ENCODE peak calls at places on chromosomes 6 and 20, in ten cellular contexts. O is hypothalamus, M is fibroblast of pulmonary artery, V is cardiac fibroblast, E is memory B cell, U is AG09309, W is HL-60, X is astrocyte of the spinal cord, N is GM23338, D is retinal pigment epithelial cell. G is an unnamed sample.

GRCh38 chr6:14655201-14655988 is 537.8 kb downstream of the CD83 start:
- DNase-seq in O (no peak), M (peak), V (no peak), E (no peak), U (no peak), W (no peak), X (no peak), N (no peak), D (no peak), G (no peak)

GRCh38 chr6:63527658-63528514 is 44.4 kb upstream of the LOC128125822 start:
- DNase-seq in O (no peak), M (peak), V (peak), E (no peak), U (peak), W (no peak), X (peak), N (no peak), D (peak), G (no peak)

GRCh38 chr6:133916650-133917151 is 27.8 kb downstream of the TCF21 start:
- DNase-seq in O (peak), M (peak), V (peak), E (peak), U (peak), W (peak), X (peak), N (peak), D (peak), G (peak)

GRCh38 chr6:43091020-43091419 is 14.9 kb downstream of the PTK7 start:
- DNase-seq in O (no peak), M (no peak), V (no peak), E (no peak), U (no peak), W (no peak), X (no peak), N (no peak), D (no peak), G (no peak)

GRCh38 chr6:15329154-15329781 is 83.4 kb downstream of the JARID2 start:
- DNase-seq in O (no peak), M (peak), V (peak), E (no peak), U (peak), W (no peak), X (peak), N (no peak), D (peak), G (no peak)

GRCh38 chr6:92380803-92381601 is 1038.4 kb downstream of the EPHA7 start:
- DNase-seq in O (no peak), M (no peak), V (no peak), E (no peak), U (no peak), W (no peak), X (no peak), N (no peak), D (no peak), G (no peak)

GRCh38 chr6:154878866-154879491 is 116.1 kb upstream of the TIAM2 start:
- DNase-seq in O (no peak), M (peak), V (peak), E (no peak), U (no peak), W (no peak), X (peak), N (no peak), D (no peak), G (no peak)

GRCh38 chr20:17935186-17935585 is 33.4 kb downstream of the SNX5 start:
- DNase-seq in O (no peak), M (peak), V (peak), E (no peak), U (no peak), W (no peak), X (no peak), N (no peak), D (no peak), G (no peak)

GRCh38 chr6:52644246-52644645 is 26.7 kb upstream of the TMEM14A start:
- DNase-seq in O (no peak), M (no peak), V (no peak), E (no peak), U (no peak), W (no peak), X (no peak), N (no peak), D (no peak), G (no peak)

GRCh38 chr20:6566821-6567220 is 200.7 kb upstream of the BMP2 start:
- DNase-seq in O (no peak), M (peak), V (peak), E (no peak), U (no peak), W (peak), X (peak), N (no peak), D (no peak), G (no peak)

GRCh38 chr6:126682440-126682839 is 342.5 kb downstream of the CENPW start:
- DNase-seq in O (no peak), M (peak), V (peak), E (no peak), U (no peak), W (no peak), X (no peak), N (no peak), D (no peak), G (no peak)

GRCh38 chr20:11090751-11091150 is 417.0 kb upstream of the JAG1 start:
- DNase-seq in O (no peak), M (no peak), V (no peak), E (no peak), U (no peak), W (no peak), X (no peak), N (no peak), D (peak), G (no peak)

GRCh38 chr6:31541059-31541657 is 645 bp downstream of the DDX39B start:
- DNase-seq in O (no peak), M (peak), V (peak), E (peak), U (no peak), W (no peak), X (peak), N (peak), D (peak), G (peak)

GRCh38 chr6:3291346-3291745 is 32.6 kb downstream of the PSMG4 start:
- DNase-seq in O (no peak), M (no peak), V (no peak), E (no peak), U (no peak), W (no peak), X (no peak), N (no peak), D (no peak), G (no peak)

GRCh38 chr6:127904160-127904559 is 3.3 kb upstream of the THEMIS start:
- DNase-seq in O (no peak), M (no peak), V (no peak), E (no peak), U (no peak), W (no peak), X (no peak), N (peak), D (no peak), G (no peak)

GRCh38 chr20:1505871-1506270 is 14.7 kb upstream of the SIRPB2 start:
- DNase-seq in O (no peak), M (no peak), V (peak), E (no peak), U (no peak), W (no peak), X (no peak), N (no peak), D (no peak), G (no peak)

GRCh38 chr6:37160922-37161778 is 8.8 kb upstream of the PIM1 start:
- DNase-seq in O (no peak), M (peak), V (peak), E (no peak), U (peak), W (no peak), X (peak), N (no peak), D (no peak), G (no peak)